ENCODE peak calls at places on chromosome 10, in six cellular contexts. Y is mammary epithelial cell, H is upper lobe of left lung, X is BJ, I is prostate gland, E is left lung. Z is an unnamed sample.

GRCh38 chr10:94224656-94225055 is 138.1 kb downstream of the NOC3L start:
- DNase-seq in Y (peak; percentile 63), H (no peak), X (peak; percentile 14), I (no peak), E (no peak), Z (no peak)

GRCh38 chr10:101485207-101485606 is 102.8 kb downstream of the POLL start:
- DNase-seq in Y (no peak), H (no peak), X (no peak), I (no peak), E (no peak), Z (no peak)

GRCh38 chr10:103881420-103882284 is 26.3 kb upstream of the SH3PXD2A start:
- DNase-seq in Y (peak; percentile 99), H (no peak), X (no peak), I (peak; percentile 57), E (no peak), Z (no peak)

GRCh38 chr10:119211176-119211575 is 3.8 kb downstream of the GRK5 start:
- DNase-seq in Y (no peak), H (no peak), X (peak; percentile 87), I (no peak), E (no peak), Z (no peak)

GRCh38 chr10:82674036-82674435 is 799.0 kb downstream of the NRG3 start:
- DNase-seq in Y (peak; percentile 11), H (no peak), X (no peak), I (no peak), E (no peak), Z (no peak)

GRCh38 chr10:6074489-6075301 is 12.5 kb upstream of the IL2RA start:
- DNase-seq in Y (peak; percentile 50), H (no peak), X (no peak), I (no peak), E (no peak), Z (no peak)

GRCh38 chr10:119517235-119518141 is 25.0 kb downstream of the RGS10 start:
- DNase-seq in Y (no peak), H (no peak), X (no peak), I (no peak), E (no peak), Z (peak; percentile 59)

GRCh38 chr10:51224610-51225230 is 150.4 kb downstream of the PRKG1 start:
- DNase-seq in Y (no peak), H (no peak), X (peak; percentile 78), I (no peak), E (no peak), Z (no peak)

GRCh38 chr10:4825456-4825867 is 545 bp upstream of the AKR1E2 start:
- DNase-seq in Y (no peak), H (peak; percentile 78), X (no peak), I (no peak), E (peak; percentile 72), Z (no peak)

GRCh38 chr10:110273474-110273873 is 31.2 kb downstream of the SMNDC1 start:
- DNase-seq in Y (peak; percentile 81), H (no peak), X (no peak), I (peak; percentile 20), E (no peak), Z (no peak)

GRCh38 chr10:14250496-14250895 is 80.2 kb downstream of the FRMD4A start:
- DNase-seq in Y (no peak), H (no peak), X (no peak), I (no peak), E (no peak), Z (no peak)

GRCh38 chr10:115004236-115004862 is 66.4 kb downstream of the TRUB1 start:
- DNase-seq in Y (no peak), H (no peak), X (no peak), I (no peak), E (no peak), Z (no peak)

GRCh38 chr10:124240721-124241350 is 147.4 kb upstream of the CHST15 start:
- DNase-seq in Y (no peak), H (no peak), X (no peak), I (no peak), E (no peak), Z (peak; percentile 12)

GRCh38 chr10:129877773-129878371 is 86.2 kb downstream of the EBF3 start:
- DNase-seq in Y (no peak), H (no peak), X (no peak), I (no peak), E (no peak), Z (no peak)

GRCh38 chr10:88131561-88132139 is 268.2 kb downstream of the PTEN start:
- DNase-seq in Y (peak; percentile 93), H (no peak), X (peak; percentile 25), I (peak; percentile 96), E (no peak), Z (no peak)

GRCh38 chr10:45421231-45422097 is 47.4 kb downstream of the ALOX5 start:
- DNase-seq in Y (no peak), H (no peak), X (no peak), I (no peak), E (peak; percentile 60), Z (no peak)

GRCh38 chr10:29304259-29305030 is 15.6 kb downstream of the LYZL1 start:
- DNase-seq in Y (peak; percentile 43), H (no peak), X (peak; percentile 14), I (peak; percentile 64), E (no peak), Z (no peak)

GRCh38 chr10:1779796-1780195 is 42.5 kb upstream of the ADARB2 start:
- DNase-seq in Y (no peak), H (no peak), X (no peak), I (no peak), E (no peak), Z (no peak)

GRCh38 chr10:104580774-104581675 is 60.1 kb upstream of the SORCS3 start:
- DNase-seq in Y (peak; percentile 57), H (no peak), X (no peak), I (peak; percentile 65), E (no peak), Z (peak; percentile 21)

GRCh38 chr10:34816067-34817002 is 1.2 kb upstream of the PARD3 start:
- DNase-seq in Y (no peak), H (no peak), X (no peak), I (peak; percentile 21), E (no peak), Z (no peak)

GRCh38 chr10:60572511-60573194 is 183.0 kb upstream of the ANK3 start:
- DNase-seq in Y (peak; percentile 61), H (no peak), X (peak; percentile 5), I (peak; percentile 15), E (peak; percentile 42), Z (no peak)

GRCh38 chr10:122703483-122704448 is 4.1 kb upstream of the C10orf120 start:
- DNase-seq in Y (peak; percentile 65), H (no peak), X (no peak), I (peak; percentile 63), E (peak; percentile 81), Z (peak; percentile 23)

GRCh38 chr10:35639651-35640311 is 2.3 kb downstream of the FZD8 start:
- DNase-seq in Y (peak; percentile 46), H (peak; percentile 85), X (no peak), I (peak; percentile 20), E (peak; percentile 76), Z (no peak)

GRCh38 chr10:75186310-75186709 is 24.3 kb upstream of the VDAC2 start:
- DNase-seq in Y (no peak), H (no peak), X (no peak), I (no peak), E (no peak), Z (no peak)

GRCh38 chr10:75191821-75192568 is 18.6 kb upstream of the VDAC2 start:
- DNase-seq in Y (peak; percentile 85), H (peak; percentile 80), X (peak; percentile 77), I (peak; percentile 46), E (peak; percentile 80), Z (no peak)

GRCh38 chr10:75189266-75190096 is 21.1 kb upstream of the VDAC2 start:
- DNase-seq in Y (no peak), H (no peak), X (no peak), I (no peak), E (no peak), Z (no peak)

DNA sequence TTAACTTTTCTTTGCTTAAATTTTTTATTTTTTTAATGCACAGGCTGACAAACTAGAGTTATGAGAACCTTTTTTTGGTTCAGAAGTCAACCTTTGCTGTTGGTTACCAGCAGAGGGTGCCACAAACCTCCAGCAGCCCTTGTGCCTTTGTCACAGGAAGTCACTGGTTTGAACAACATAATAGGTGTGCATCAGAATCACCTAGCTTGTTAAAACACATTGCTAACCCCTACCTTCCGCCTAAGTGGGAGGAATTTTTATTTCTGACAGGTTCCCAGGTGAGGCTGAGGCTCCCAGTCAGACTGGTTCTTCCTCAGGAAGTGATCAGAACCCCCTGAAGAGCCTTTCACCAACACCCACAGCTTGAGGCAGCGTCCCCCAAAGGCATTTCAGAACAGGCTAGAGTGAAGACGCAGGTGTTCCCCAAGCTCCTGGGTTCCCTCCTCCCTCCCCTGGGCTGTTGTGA is 22.6 kb upstream of the VDAC2 start:
- DNase-seq in Y (peak; percentile 75), H (no peak), X (no peak), I (peak; percentile 72), E (no peak), Z (no peak)
- TF ChIP-seq CTCF in Y (peak; percentile 83), H (peak; percentile 61), X (peak; percentile 84), I (peak; percentile 24), E (peak; percentile 41), Z (no peak)

DNA sequence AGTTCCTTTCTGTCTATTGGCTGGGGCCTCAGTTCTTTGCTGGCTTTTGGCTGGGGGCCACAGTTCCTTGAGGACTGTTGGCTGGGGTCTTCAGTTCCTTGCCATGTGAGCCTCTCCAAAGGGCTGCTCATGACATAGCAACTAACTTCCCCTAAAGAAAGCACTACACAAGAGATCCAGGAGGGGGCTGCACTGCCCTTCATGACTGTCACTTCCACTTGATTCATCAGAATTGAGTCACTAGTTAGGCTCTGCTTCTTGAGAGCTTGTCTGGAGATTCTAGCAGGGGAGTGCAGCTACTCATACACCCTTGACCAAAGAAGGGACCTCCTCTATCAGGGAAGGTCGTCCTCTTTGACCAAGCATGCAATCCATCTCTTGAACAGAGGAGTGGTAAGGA is 38.0 kb upstream of the MKX start:
- DNase-seq in Y (peak; percentile 55), H (no peak), X (peak; percentile 10), I (no peak), E (no peak), Z (no peak)
- TF ChIP-seq CTCF in Y (peak; percentile 29), H (no peak), X (peak; percentile 48), I (no peak), E (peak; percentile 17), Z (no peak)

DNA sequence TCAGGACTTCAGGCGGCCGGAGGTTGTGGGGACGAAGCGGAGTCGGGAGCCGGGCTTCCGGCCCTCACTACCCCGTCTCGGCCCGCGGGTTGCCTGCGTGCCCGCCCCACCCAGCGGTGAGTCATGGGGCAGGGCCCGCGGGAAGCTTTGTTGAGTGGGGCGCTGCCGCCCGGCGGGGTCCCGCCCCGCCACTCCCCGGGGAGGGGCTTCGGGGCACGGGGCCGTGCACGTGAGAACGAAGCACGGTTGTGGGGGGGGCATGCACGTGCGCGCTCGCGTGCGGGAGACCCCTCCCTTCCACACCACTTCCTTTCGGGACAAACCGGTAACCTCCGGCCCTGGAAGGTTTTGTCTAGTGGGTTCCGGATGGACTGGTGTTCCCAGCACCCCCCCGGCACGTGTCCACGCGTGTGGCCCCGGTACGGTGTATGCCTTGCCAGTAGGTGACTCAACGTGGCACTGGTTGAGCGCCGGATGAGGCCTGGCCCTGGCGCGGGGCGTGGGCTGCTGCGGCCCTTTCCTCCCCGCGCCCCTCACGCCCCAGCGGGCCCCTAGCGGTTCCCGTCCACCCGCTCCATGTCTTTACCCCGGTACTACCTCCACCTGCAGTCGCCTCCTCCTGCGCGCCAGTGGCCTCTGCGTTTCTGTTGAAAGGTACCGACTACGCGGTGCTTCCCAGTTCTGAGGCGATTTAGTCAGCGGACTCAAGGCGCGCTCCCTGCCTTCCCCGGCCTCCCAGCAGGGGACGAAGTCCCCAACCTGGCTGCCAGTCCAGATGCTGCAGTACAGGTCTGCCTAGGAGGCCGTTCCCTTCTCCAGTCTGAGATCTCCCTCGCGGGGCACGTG is 3.1 kb downstream of the ADIRF start:
- DNase-seq in Y (peak; percentile 89), H (peak; percentile 99), X (no peak), I (peak; percentile 91), E (peak; percentile 95), Z (peak; percentile 91)
- TF ChIP-seq CTCF in Y (no peak), H (peak; percentile 60), X (peak; percentile 27), I (no peak), E (no peak), Z (no peak)

GRCh38 chr10:56782503-56782902 is 421.4 kb upstream of the ZWINT start:
- DNase-seq in Y (no peak), H (no peak), X (no peak), I (no peak), E (no peak), Z (no peak)
- TF ChIP-seq CTCF in Y (no peak), H (no peak), X (no peak), I (no peak), E (no peak), Z (no peak)

Z was measured in activated B cell treated with CpG ODN at 0.5 μM for 24 hours.